ENCODE peak calls at places on chromosomes 12 and 14, in seven cellular contexts. O is mesenchymal stem cell, U is fibroblast of lung, N is IMR-90, G is mesendoderm, B is trophoblast cell, R is GM23248. E is an unnamed sample. For H3K4me1, the result is how much of the 10 kb centered on the place peaks cover.

GRCh38 chr12:127052491-127053232 is 1214.3 kb upstream of the TMEM132C start:
- DNase-seq in G (no peak), U (no peak), O (no peak), R (peak), N (peak), B (no peak), E (peak)

GRCh38 chr12:96141216-96141944 is 52.8 kb upstream of the ELK3 start:
- DNase-seq in N (peak), O (peak), R (peak), G (no peak), B (peak), U (peak), E (peak)

GRCh38 chr12:9742665-9743064 is 9.8 kb upstream of the CLECL1 start:
- DNase-seq in O (no peak), B (no peak), R (no peak), N (no peak), G (no peak), U (no peak), E (no peak)

GRCh38 chr12:109267361-109267760 is 41.7 kb downstream of the FOXN4 start:
- DNase-seq in O (no peak), G (no peak), N (no peak), U (no peak), R (no peak), B (no peak), E (no peak)

GRCh38 chr12:108399514-108399913 is 60.4 kb upstream of the CMKLR1 start:
- DNase-seq in U (no peak), G (no peak), O (no peak), R (no peak), B (no peak), N (no peak), E (no peak)

GRCh38 chr12:130764475-130765185 is 48.5 kb upstream of the RIMBP2 start:
- DNase-seq in O (peak), R (peak), U (peak), G (peak), N (peak), B (peak), E (peak)

GRCh38 chr12:65867428-65867827 is 43.1 kb downstream of the HMGA2 start:
- DNase-seq in O (peak), G (no peak), U (peak), B (no peak), N (peak), R (peak), E (peak)

GRCh38 chr12:112185093-112185923 is 59.9 kb downstream of the TRAFD1 start:
- DNase-seq in U (peak), N (no peak), G (no peak), R (no peak), O (no peak), B (no peak), E (no peak)

GRCh38 chr12:67811437-67812361 is 163.2 kb downstream of the DYRK2 start:
- DNase-seq in R (peak), N (peak), O (peak), U (peak), B (no peak), G (peak), E (peak)

GRCh38 chr12:96457191-96457930 is 32.0 kb upstream of the CFAP54 start:
- DNase-seq in N (no peak), O (no peak), R (no peak), G (peak), B (peak), U (no peak), E (no peak)

GRCh38 chr12:50251619-50252300 is 31.6 kb downstream of the LIMA1 start:
- DNase-seq in U (peak), G (no peak), R (no peak), O (peak), B (peak), N (peak), E (peak)

GRCh38 chr14:82067221-82067620 is 533.6 kb upstream of the SEL1L start:
- DNase-seq in U (no peak), B (no peak), R (no peak), N (no peak), O (no peak), G (no peak), E (no peak)

GRCh38 chr12:131223791-131224567 is 270.3 kb downstream of the ADGRD1 start:
- DNase-seq in B (no peak), G (peak), R (no peak), O (no peak), N (no peak), U (no peak), E (no peak)

GRCh38 chr14:21840765-21841164 is 167.1 kb upstream of the OR4E1 start:
- DNase-seq in R (no peak), B (no peak), O (no peak), U (no peak), N (no peak), G (peak), E (no peak)

GRCh38 chr14:74612346-74613021 is 447 bp upstream of the LTBP2 start:
- DNase-seq in U (peak), N (peak), G (peak), R (peak), B (peak), O (peak), E (peak)

GRCh38 chr14:76863724-76864407 is 37.7 kb downstream of the LRRC74A start:
- DNase-seq in B (peak), O (no peak), G (no peak), R (no peak), U (no peak), N (no peak), E (no peak)

GRCh38 chr12:85280138-85280983 is at the start of gene ALX1:
- DNase-seq in B (peak), U (peak), N (peak), O (peak), G (peak), R (peak), E (no peak)

GRCh38 chr12:102334765-102335164 is 137.1 kb upstream of the PMCH start:
- DNase-seq in R (no peak), O (no peak), N (no peak), U (no peak), G (no peak), B (peak), E (no peak)

GRCh38 chr12:6570264-6570887 is 2.3 kb upstream of the NOP2 start:
- DNase-seq in O (peak), U (peak), R (peak), B (no peak), N (no peak), G (peak), E (no peak)

GRCh38 chr12:131860472-131861260 is 32.5 kb downstream of the MMP17 start:
- DNase-seq in O (peak), N (peak), R (peak), U (peak), G (peak), B (peak), E (peak)

GRCh38 chr14:76277586-76278130 is 98.3 kb upstream of the ESRRB start:
- DNase-seq in O (no peak), N (no peak), B (no peak), G (no peak), U (no peak), R (no peak), E (no peak)

GRCh38 chr14:100147181-100147631 is 12.2 kb downstream of the DEGS2 start:
- DNase-seq in B (no peak), R (no peak), G (no peak), U (no peak), O (no peak), N (no peak), E (no peak)

GRCh38 chr12:15837141-15837781 is 44.9 kb upstream of the STRAP start:
- DNase-seq in R (peak), O (peak), B (no peak), U (no peak), G (no peak), N (peak), E (peak)

GRCh38 chr14:74240794-74241610 is 1.8 kb downstream of the VSX2 start:
- DNase-seq in G (peak), O (peak), B (peak), N (no peak), R (peak), U (peak), E (no peak)

GRCh38 chr12:95204141-95204866 is 13.0 kb downstream of the FGD6 start:
- DNase-seq in B (peak), O (peak), G (peak), R (peak), N (peak), U (peak), E (peak)

GRCh38 chr14:34013714-34014055 is 62.8 kb upstream of the EGLN3 start:
- DNase-seq in U (no peak), O (no peak), N (no peak), G (no peak), R (no peak), B (no peak), E (no peak)

GRCh38 chr12:119153477-119154434 is 25.0 kb upstream of the HSPB8 start:
- DNase-seq in B (peak), U (peak), N (peak), R (peak), O (peak), G (peak), E (no peak)

GRCh38 chr14:87994974-87995373 is 2.0 kb upstream of the GALC start:
- DNase-seq in U (no peak), B (no peak), N (no peak), G (peak), O (peak), R (no peak), E (peak)

GRCh38 chr12:127046467-127046866 is 1220.5 kb upstream of the TMEM132C start:
- DNase-seq in R (no peak), B (no peak), U (no peak), O (no peak), N (no peak), G (no peak), E (no peak)

GRCh38 chr12:78035913-78036658 is 205.4 kb downstream of the NAV3 start:
- DNase-seq in O (no peak), B (no peak), N (peak), R (no peak), G (no peak), U (peak), E (peak)

GRCh38 chr12:43057561-43057960 is 468.0 kb upstream of the PRICKLE1 start:
- DNase-seq in B (no peak), N (peak), U (peak), G (no peak), O (no peak), R (peak), E (peak)

GRCh38 chr14:56810341-56810740 is at the start of gene OTX2:
- DNase-seq in B (no peak), U (no peak), N (no peak), G (no peak), R (no peak), O (no peak), E (no peak)

DNA sequence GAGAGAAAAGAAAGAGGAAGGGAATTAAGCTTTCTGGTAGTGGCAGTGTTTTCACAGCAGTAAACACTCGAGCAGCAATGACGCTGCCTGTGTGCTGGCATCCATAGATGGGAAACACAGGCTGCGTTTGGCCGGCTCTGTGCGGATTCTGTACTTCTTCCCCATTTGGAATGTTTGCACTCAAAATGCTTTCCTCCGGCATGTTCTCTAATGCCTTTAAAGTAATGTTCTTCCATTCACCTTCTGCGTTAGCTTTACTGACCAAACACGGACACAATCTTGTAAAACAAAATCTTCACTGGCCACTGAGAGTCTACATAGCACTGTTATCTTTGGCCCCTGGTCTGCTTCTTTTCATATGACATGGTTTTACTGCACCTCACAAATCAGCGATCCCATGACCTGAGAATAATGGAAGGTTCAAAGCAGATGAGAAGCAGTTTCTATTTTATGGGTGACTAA is 31.4 kb downstream of the DCP1B start:
- DNase-seq in U (peak), B (no peak), O (peak), N (peak), G (no peak), R (peak), E (peak)
- H3K4me1 ChIP-seq in U (under half), B (under half), O (under half), N (under half), G (under half), R (under half), E (under half)

GRCh38 chr14:96538097-96538496 is 35.9 kb downstream of the PAPOLA start:
- DNase-seq in O (no peak), U (no peak), R (no peak), B (no peak), G (no peak), N (no peak), E (no peak)
- H3K27ac ChIP-seq in O (no peak), U (no peak), R (no peak), B (no peak), G (no peak), N (no peak), E (no peak)

DNA sequence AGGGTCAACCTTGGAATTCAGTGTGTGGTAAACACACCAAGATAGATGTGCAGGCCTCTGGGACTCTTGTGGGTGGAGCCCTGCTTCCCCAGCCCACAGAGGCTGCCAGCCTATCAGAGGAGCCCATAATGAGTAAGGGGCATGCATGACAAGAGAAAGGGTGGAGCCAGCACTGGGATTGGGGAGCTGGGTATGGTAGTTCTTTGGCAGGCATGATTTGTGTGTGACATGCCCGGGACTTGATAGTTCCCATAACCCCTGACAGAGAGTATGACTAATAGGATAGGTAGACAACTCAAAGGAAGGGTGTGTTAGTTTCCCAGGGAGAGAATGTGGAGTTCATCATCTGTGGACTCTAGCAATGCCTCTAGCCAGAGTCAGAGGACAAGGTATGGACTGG is 143.0 kb downstream of the EMP1 start:
- DNase-seq in N (no peak), B (peak), U (no peak), O (no peak), R (peak), G (no peak), E (peak)
- H3K9ac ChIP-seq in N (no peak), B (no peak), U (no peak), O (no peak), R (no peak), G (no peak), E (peak)

DNA sequence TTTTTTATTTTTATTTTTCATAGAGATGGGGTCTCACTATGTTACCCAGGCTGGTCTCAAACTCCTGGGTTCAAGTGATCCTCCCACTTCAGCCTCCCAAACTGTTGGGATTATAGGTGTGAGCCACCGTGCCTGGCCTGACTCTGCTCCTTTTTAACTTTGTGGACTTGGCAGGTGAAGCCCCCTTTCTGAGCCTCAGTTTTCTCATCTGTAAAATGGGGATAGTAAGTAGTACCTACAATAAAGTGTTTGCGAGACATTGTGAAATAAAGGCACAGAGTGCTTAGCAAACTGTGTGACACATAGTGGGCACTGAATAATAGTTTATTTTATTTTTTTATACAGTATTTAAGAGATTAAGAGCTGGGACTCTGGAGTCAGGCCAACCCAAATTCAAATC is 21.1 kb upstream of the MED13L start:
- DNase-seq in O (no peak), N (no peak), G (no peak), B (no peak), R (no peak), U (no peak), E (no peak)
- H3K4me1 ChIP-seq in O (under half), N (under half), G (under half), B (under half), R (under half), U (under half), E (under half)

DNA sequence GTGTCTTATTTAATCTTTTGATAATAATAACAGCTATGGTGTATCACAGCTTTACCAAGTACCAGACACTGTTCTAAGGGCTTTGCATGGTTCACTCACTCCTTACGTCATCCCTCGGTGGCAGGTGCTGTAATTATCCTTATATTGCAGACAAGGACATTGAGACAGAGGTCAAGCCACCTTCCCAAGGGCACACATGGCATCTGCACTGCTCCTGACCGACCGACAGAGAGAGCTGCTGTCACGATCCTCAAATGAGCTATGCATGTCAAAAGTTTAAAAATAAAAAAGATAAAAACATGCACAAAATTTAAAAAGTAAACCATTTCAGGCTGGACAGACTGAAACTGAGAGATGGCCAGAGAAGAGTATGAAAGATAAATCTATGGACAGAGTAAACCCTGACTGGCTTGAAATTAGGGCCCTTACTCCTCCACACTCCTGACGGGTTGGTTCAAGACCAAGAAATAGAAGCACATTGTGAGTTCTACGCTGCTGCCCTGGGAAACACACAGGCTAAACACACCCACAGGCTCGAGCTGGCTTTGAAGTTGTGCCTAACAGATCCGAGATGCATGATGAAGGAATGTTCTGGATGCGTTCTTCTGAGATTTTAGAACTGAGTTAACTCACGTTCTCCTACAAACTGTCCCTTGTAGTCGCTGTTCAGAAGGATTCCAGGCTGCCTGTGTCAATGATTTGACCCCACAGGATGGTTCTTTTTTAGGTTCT is 268.7 kb downstream of the ZFP36L1 start:
- DNase-seq in B (peak), O (no peak), U (peak), R (peak), N (no peak), G (no peak), E (no peak)
- H3K27ac ChIP-seq in B (no peak), O (no peak), U (peak), R (peak), N (no peak), G (no peak), E (no peak)

DNA sequence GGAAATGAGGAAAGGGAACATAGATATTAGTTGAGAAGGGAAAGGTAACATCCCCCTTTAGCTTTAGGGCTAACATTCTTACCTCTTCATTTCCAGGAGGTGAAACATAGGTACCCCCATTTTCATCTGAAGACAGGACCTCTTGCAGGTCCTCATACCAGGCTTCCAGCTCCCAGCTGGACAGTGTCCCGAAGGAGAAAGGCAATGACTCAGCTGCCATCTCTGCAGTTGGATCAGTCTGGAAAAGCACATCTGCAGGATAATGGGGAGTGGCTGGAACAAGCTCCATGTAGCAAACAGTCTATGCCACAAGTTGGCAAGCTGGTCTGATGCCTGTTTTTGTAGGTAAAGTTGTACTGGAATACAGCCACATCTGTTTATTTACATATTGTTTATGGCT is 3.1 kb downstream of the DDIT3 start:
- DNase-seq in B (no peak), G (no peak), N (peak), O (peak), R (peak), U (peak), E (peak)
- H3K9ac ChIP-seq in B (no peak), G (no peak), N (no peak), O (peak), R (peak), U (no peak), E (peak)

GRCh38 chr12:116273813-116274551 is 3.5 kb downstream of the MED13L start:
- DNase-seq in O (no peak), B (no peak), R (no peak), N (no peak), G (no peak), U (no peak), E (no peak)
- H3K4me1 ChIP-seq in O (under half), B (under half), R (under half), N (under half), G (under half), U (under half), E (under half)

GRCh38 chr12:25200703-25201102 is 5.7 kb downstream of the ETFRF1 start:
- DNase-seq in G (no peak), O (peak), U (peak), B (no peak), N (peak), R (peak), E (peak)

GRCh38 chr12:25197608-25198007 is 2.6 kb downstream of the ETFRF1 start:
- DNase-seq in R (no peak), G (no peak), B (no peak), O (no peak), N (no peak), U (no peak), E (no peak)

GRCh38 chr12:25207883-25208282 is 12.8 kb downstream of the ETFRF1 start:
- DNase-seq in O (no peak), G (no peak), N (no peak), B (no peak), U (no peak), R (no peak), E (no peak)

DNA sequence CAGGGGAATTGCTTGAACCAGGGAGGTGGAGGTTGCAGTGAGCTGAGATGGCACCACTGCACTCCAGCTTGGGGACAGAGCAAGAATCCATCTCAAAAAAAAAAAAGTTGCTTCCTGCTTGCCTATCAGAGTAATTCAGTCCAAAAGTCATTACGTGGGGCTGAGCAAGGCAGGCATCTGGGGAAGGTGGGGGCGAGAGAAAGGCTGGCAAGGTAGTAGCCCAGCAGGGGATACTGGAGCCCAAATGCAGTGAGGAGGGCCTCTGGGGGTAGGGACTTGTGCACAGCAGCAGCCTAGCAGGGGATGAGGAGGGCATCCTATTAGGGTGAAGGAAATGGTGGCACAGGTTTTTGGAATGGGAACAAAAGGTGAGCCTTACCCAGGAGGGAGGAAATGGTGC is 7.1 kb downstream of the ETFRF1 start:
- DNase-seq in N (no peak), G (no peak), R (no peak), B (no peak), O (no peak), U (no peak), E (no peak)
- H3K27ac ChIP-seq in N (no peak), G (no peak), R (no peak), B (no peak), O (no peak), U (no peak), E (no peak)